ENCODE peak calls at places on chromosomes 5 and 9, in seven cellular contexts. U is HCT116, T is H1, W is K562, E is SK-N-SH, S is HepG2, K is GM12878. P is an unnamed sample.

GRCh38 chr5:135598691-135599395 is 20.1 kb upstream of the CXCL14 start:
- DNase-seq in S (no peak), W (no peak), U (no peak), E (no peak), K (no peak), T (peak), P (no peak)

GRCh38 chr9:87592554-87593394 is 95.1 kb downstream of the DAPK1 start:
- DNase-seq in W (peak), U (no peak), K (no peak), S (no peak), T (no peak), E (no peak), P (no peak)

GRCh38 chr9:131417264-131418142 is 23.6 kb downstream of the PRRC2B start:
- DNase-seq in T (no peak), W (no peak), K (peak), U (no peak), E (peak), S (no peak), P (no peak)

GRCh38 chr5:54363669-54364068 is 53.3 kb upstream of the ARL15 start:
- DNase-seq in E (no peak), W (no peak), S (no peak), K (no peak), T (no peak), U (no peak), P (no peak)

GRCh38 chr5:10229306-10230048 is 20.2 kb downstream of the ATPSCKMT start:
- DNase-seq in S (no peak), K (no peak), E (no peak), U (no peak), W (peak), T (no peak), P (no peak)

GRCh38 chr9:28158451-28158850 is 585.2 kb upstream of the C9orf72 start:
- DNase-seq in T (no peak), E (no peak), W (no peak), S (no peak), U (no peak), K (no peak), P (no peak)

GRCh38 chr5:148125641-148126040 is 42.7 kb upstream of the SPINK14 start:
- DNase-seq in W (no peak), E (peak), S (peak), K (no peak), U (no peak), T (no peak), P (no peak)

GRCh38 chr9:72844440-72844768 is 108.4 kb downstream of the ALDH1A1 start:
- DNase-seq in K (no peak), T (no peak), E (no peak), W (no peak), S (no peak), U (no peak), P (no peak)

GRCh38 chr5:40093550-40093949 is 586.2 kb upstream of the PTGER4 start:
- DNase-seq in U (no peak), W (no peak), E (no peak), T (no peak), K (no peak), S (no peak), P (no peak)

GRCh38 chr5:141958773-141959172 is 771 bp upstream of the PCDH12 start:
- DNase-seq in T (peak), U (no peak), E (no peak), S (no peak), W (no peak), K (no peak), P (no peak)

GRCh38 chr5:62909331-62909730 is 330.7 kb downstream of the LRRC70 start:
- DNase-seq in S (no peak), W (no peak), K (no peak), U (no peak), T (no peak), E (no peak), P (no peak)

GRCh38 chr5:41510176-41510831 is at the start of gene PLCXD3:
- DNase-seq in U (no peak), W (no peak), K (no peak), T (peak), E (peak), S (no peak), P (no peak)

GRCh38 chr9:2933165-2934095 is 89.5 kb upstream of the PUM3 start:
- DNase-seq in K (no peak), U (no peak), S (no peak), W (no peak), T (no peak), E (peak), P (no peak)

GRCh38 chr5:117013280-117013877 is 438.8 kb upstream of the SEMA6A start:
- DNase-seq in K (no peak), E (no peak), T (no peak), W (no peak), S (no peak), U (no peak), P (no peak)

GRCh38 chr9:133873006-133873780 is 118.9 kb downstream of the VAV2 start:
- DNase-seq in S (no peak), U (no peak), T (no peak), E (peak), W (no peak), K (no peak), P (no peak)

GRCh38 chr9:110327735-110328134 is 9.9 kb downstream of the TXNDC8 start:
- DNase-seq in T (no peak), S (no peak), U (no peak), K (no peak), W (no peak), E (no peak), P (no peak)

GRCh38 chr5:40678021-40678939 is 1.4 kb upstream of the PTGER4 start:
- DNase-seq in S (no peak), K (no peak), T (no peak), W (no peak), E (no peak), U (no peak), P (no peak)

GRCh38 chr5:149118463-149118862 is 22.8 kb upstream of the ABLIM3 start:
- DNase-seq in E (no peak), S (no peak), U (no peak), T (no peak), K (no peak), W (no peak), P (no peak)

GRCh38 chr9:97109194-97109811 is 70.4 kb upstream of the CTSV start:
- DNase-seq in E (no peak), U (peak), S (peak), K (peak), T (peak), W (peak), P (peak)

GRCh38 chr5:175746851-175747250 is 89.0 kb downstream of the HRH2 start:
- DNase-seq in U (peak), E (peak), W (peak), T (no peak), K (no peak), S (no peak), P (no peak)

GRCh38 chr5:175750476-175751080 is 92.7 kb downstream of the HRH2 start:
- DNase-seq in W (no peak), K (no peak), U (no peak), E (peak), S (no peak), T (peak), P (no peak)

GRCh38 chr5:175748650-175749049 is 90.8 kb downstream of the HRH2 start:
- DNase-seq in E (no peak), W (no peak), K (no peak), T (no peak), U (no peak), S (no peak), P (no peak)

GRCh38 chr5:175747539-175748060 is 89.7 kb downstream of the HRH2 start:
- DNase-seq in T (peak), S (no peak), W (no peak), K (no peak), E (no peak), U (no peak), P (no peak)

GRCh38 chr5:175749591-175749990 is 91.7 kb downstream of the HRH2 start:
- DNase-seq in E (no peak), T (no peak), K (no peak), U (no peak), W (no peak), S (no peak), P (no peak)
- TF ChIP-seq YY1 in E (no peak), T (no peak), K (no peak), U (no peak), W (no peak), S (no peak), P (no peak)

GRCh38 chr5:123538670-123539459 is 26.9 kb downstream of the CSNK1G3 start:
- DNase-seq in W (no peak), S (no peak), U (no peak), K (no peak), T (no peak), E (no peak), P (no peak)
- H3K9ac ChIP-seq in W (no peak), S (no peak), U (no peak), K (no peak), T (no peak), E (no peak), P (no peak)

DNA sequence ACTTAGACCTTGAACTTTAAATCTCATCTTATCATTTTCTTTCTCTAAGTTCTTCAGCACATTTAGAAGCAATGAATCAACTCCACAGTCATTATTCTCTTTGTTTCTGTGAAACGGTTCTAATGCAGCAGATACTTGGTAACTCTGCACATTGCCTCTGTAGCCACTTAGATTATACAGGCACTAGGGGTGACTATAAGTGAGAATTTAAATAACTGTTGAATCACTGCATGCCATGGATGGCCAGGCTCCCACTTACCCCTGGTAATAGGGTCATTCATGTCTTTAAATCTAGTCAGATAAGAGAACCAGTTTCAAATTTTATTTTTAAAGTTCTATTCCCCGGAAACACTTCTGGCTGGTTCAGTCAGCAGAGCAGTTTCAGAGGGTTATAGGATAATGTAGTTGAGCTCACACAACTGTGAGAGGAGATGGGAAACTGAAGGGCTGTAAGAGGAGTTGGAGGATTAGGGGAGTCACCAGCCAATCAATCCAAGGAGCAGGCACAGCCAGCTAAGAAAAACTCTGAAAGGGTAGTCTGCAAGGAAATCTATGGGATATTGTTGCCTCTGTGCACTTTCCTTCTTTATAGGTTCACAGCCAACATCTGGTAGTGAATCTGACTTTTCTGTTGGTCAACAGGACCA is 4.2 kb upstream of the MINAR2 start:
- DNase-seq in S (no peak), U (no peak), W (no peak), T (no peak), E (no peak), K (no peak), P (no peak)
- TF ChIP-seq YY1 in S (no peak), U (no peak), W (no peak), T (no peak), E (no peak), K (no peak), P (no peak)

GRCh38 chr5:172344855-172345254 is 61.3 kb upstream of the UBTD2 start:
- DNase-seq in K (no peak), S (no peak), W (no peak), U (no peak), E (no peak), T (no peak), P (no peak)
- H3K9ac ChIP-seq in K (no peak), S (no peak), W (no peak), U (no peak), E (no peak), T (no peak), P (no peak)

DNA sequence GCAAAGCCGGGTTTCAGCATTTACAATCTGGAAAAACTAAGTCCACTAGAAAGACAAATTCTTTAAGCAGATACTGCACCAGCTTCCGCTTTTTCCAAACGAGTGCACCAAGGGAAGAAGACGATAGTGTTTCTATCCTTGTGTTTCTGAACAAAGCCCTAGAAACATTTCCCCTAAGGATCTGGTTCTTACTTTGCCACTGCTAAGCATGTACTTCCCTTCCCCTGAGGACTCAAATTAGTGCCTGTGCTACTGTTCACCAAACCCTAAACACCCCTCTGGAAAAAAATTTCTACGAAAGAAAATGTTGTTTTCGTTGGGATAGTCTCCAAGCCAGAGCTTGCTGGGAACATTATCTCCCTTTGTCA is 294.6 kb downstream of the BNC2 start:
- DNase-seq in T (no peak), S (no peak), E (no peak), K (no peak), W (no peak), U (no peak), P (no peak)
- TF ChIP-seq YY1 in T (no peak), S (no peak), E (no peak), K (no peak), W (no peak), U (no peak), P (no peak)

GRCh38 chr5:78534148-78535009 is 114.2 kb downstream of the LHFPL2 start:
- DNase-seq in U (no peak), K (no peak), S (no peak), E (no peak), T (no peak), W (no peak), P (no peak)
- H3K9ac ChIP-seq in U (no peak), K (no peak), S (no peak), E (peak), T (no peak), W (peak), P (no peak)

DNA sequence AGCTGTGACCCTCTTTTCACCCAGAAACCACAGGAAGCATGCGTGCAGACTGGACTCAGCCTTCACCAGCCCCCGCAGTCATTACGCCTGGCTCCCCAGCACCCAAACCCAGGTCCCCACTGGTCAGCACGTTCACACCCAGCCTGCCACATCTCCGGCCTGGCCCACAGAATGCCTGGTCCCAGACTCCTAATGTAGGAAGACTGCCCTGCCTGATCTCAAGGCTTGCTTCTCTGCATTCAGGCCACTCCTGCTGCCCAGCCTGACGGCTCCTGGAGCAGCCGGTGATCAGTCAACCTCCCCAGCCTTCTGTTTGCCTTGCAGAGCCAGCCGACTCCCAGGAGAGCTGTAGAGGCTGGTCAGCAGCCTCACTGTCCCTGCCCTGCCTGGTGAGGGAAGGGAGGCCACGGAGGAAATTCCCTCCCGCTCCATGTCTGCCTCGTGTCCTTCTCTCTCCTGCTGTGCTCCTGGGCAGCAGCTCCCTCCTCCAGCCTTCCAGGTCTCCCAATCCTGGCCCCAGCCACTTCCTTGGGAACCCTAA is 25.4 kb downstream of the ADAMTS2 start:
- DNase-seq in T (no peak), E (no peak), W (no peak), K (no peak), S (no peak), U (no peak), P (no peak)
- TF ChIP-seq YY1 in T (no peak), E (no peak), W (no peak), K (no peak), S (no peak), U (no peak), P (no peak)